ENCODE peak calls at places on chromosomes 16 and 17, in five cellular contexts. D, T, X, W and R are unnamed samples.

GRCh38 chr16:887846-888245 is 82.9 kb downstream of the LMF1 start:
- DNase-seq in X (no peak), W (no peak), D (no peak), T (no peak), R (no peak)

GRCh38 chr17:60442271-60443201 is 20.2 kb downstream of the CHCT1 start:
- DNase-seq in D (peak; percentile 83), W (no peak), X (no peak), T (no peak), R (peak; percentile 63)

GRCh38 chr17:19707728-19708221 is 8.6 kb downstream of the SLC47A2 start:
- DNase-seq in T (no peak), W (peak; percentile 1), X (no peak), D (no peak), R (no peak)

GRCh38 chr17:38742431-38743308 is 5.5 kb downstream of the PCGF2 start:
- DNase-seq in W (no peak), T (peak; percentile 51), D (peak; percentile 45), X (no peak), R (peak; percentile 84)

GRCh38 chr16:23510154-23510914 is at the start of gene GGA2:
- DNase-seq in D (peak; percentile 79), W (peak; percentile 90), X (no peak), T (peak; percentile 80), R (peak; percentile 74)

GRCh38 chr16:67897231-67897630 is 4.2 kb downstream of the PSKH1 start:
- DNase-seq in X (no peak), W (no peak), T (no peak), D (no peak), R (peak; percentile 47)

GRCh38 chr16:69917739-69918138 is 33.4 kb upstream of the CLEC18A start:
- DNase-seq in W (no peak), T (peak; percentile 87), D (no peak), X (peak; percentile 46), R (peak; percentile 99)

GRCh38 chr16:85286970-85287814 is 174.9 kb upstream of the CIBAR2 start:
- DNase-seq in T (no peak), D (no peak), W (peak; percentile 86), X (no peak), R (peak; percentile 65)

GRCh38 chr16:20166531-20167235 is 93.0 kb upstream of the GPR139 start:
- DNase-seq in D (no peak), T (no peak), X (no peak), W (no peak), R (no peak)

GRCh38 chr17:10161392-10161791 is 37.0 kb downstream of the GAS7 start:
- DNase-seq in W (no peak), T (no peak), X (no peak), D (no peak), R (no peak)

GRCh38 chr16:8819635-8820034 is 22.0 kb downstream of the PMM2 start:
- DNase-seq in W (no peak), D (no peak), X (no peak), T (no peak), R (no peak)

GRCh38 chr17:19389386-19389785 is 2.4 kb upstream of the MFAP4 start:
- DNase-seq in W (no peak), X (no peak), D (no peak), T (no peak), R (no peak)

GRCh38 chr17:79082311-79083190 is 7.9 kb downstream of the ENGASE start:
- DNase-seq in D (peak; percentile 27), X (no peak), T (peak; percentile 57), W (peak; percentile 79), R (peak; percentile 19)

GRCh38 chr16:11725457-11725856 is 17.2 kb downstream of the TXNDC11 start:
- DNase-seq in T (no peak), D (no peak), W (no peak), X (no peak), R (peak; percentile 45)

DNA sequence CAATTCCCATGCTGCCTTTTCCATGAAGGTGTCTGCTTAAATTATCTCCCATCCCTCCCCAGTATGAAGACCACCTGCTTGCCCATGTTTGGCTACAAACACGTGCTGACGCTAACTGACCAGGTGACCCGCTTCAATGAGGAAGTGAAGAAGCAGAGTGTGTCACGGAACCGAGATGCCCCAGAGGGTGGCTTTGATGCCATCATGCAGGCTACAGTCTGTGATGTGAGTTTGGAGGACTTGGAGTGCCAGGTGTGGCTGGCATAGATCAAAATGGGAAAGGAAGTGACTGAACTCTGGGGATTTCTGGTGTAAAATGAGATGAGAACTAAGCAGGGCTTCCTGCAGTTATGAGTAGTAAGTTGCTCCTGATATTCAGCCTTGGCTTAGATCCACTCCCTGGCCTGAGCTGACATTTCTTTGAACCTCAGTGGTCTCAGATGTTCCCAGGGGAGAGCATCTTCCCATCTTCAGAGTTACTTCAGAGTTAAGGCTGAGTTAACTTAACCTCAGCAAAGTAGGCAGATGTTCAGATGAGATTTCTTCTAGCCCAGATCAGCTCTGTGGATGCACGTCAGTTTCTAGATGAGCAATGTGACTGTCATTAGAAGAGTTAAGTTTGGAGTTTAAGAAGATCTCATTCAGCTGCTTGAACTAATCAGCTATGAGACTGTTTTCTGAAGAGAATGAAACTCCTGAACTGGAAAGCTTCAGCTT is 32.7 kb downstream of the ITGB3 start:
- DNase-seq in X (no peak), T (no peak), W (no peak), D (no peak), R (peak; percentile 26)
- TF ChIP-seq MAFK in X (no peak), T (no peak), W (no peak), D (no peak), R (no peak)

GRCh38 chr16:87297407-87297806 is 19.8 kb downstream of the C16orf95 start:
- DNase-seq in W (no peak), T (no peak), X (no peak), D (no peak), R (no peak)

GRCh38 chr16:87295661-87296531 is 21.3 kb downstream of the C16orf95 start:
- DNase-seq in T (no peak), D (no peak), W (no peak), X (no peak), R (no peak)

GRCh38 chr16:87295259-87295658 is 21.9 kb downstream of the C16orf95 start:
- DNase-seq in D (peak; percentile 78), W (peak; percentile 88), T (peak; percentile 44), X (no peak), R (no peak)

GRCh38 chr16:87297918-87298631 is 19.1 kb downstream of the C16orf95 start:
- DNase-seq in X (no peak), T (no peak), D (peak; percentile 54), W (peak; percentile 61), R (peak; percentile 10)

GRCh38 chr16:87298857-87299465 is 18.2 kb downstream of the C16orf95 start:
- DNase-seq in X (no peak), T (no peak), D (no peak), W (no peak), R (no peak)
- TF ChIP-seq MAFK in X (no peak), T (no peak), D (no peak), W (no peak), R (no peak)

DNA sequence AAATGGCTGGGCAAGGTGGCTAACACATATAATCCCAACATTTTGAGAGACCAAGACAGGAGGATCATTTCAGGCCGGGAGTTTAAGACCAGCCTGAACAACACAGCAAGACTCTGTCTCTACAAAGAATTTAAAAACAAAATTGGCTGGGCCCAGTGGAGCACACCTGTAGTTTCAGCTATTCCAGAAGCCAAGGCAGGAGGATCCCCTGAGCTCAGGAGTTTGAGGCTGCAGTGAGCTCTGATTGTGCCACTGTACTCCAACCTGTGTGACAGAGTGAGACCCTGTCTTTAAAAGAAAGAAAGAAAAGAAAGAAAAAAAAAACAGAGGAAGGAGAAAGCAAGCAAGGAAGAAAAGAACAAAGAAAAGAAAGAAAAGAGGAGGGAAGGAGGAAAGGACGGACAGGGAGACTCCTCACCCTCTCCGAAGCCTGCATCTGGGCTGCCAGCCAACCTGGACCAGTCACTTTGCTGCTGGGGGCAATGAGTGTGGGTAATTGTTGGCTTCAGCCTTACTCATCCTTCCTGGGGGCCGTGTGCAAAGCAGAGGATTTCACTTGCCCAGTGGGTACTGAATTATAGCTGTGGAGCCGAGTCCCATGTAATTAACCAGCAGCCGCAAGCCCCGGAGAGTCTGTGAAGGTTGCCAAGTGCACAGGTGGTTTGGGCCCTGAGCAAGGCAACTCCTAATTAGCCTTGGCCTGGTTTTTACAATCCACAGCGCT is 6.7 kb upstream of the MT4 start:
- DNase-seq in D (no peak), T (peak; percentile 26), W (no peak), X (no peak), R (peak; percentile 75)
- TF ChIP-seq MAFK in D (no peak), T (no peak), W (no peak), X (no peak), R (no peak)

DNA sequence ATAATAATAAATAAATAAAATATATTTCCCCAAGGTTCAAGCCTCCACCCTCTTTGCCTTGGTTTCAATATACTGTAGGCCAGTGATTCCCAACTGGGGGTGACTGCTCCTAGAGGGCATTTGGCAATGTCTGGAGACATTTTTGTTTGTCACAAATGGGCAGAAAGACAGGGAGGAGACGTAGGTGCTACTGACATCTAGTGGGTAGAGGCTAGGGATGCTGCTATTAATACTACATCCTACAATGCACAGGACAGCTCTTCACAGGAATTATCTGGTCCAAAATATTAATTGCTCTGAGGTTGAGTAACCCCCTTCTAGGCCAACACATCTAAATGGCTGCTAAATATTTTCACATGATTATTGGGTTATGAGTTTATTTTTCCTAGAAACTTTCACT is 12.8 kb upstream of the PRR14 start:
- DNase-seq in X (no peak), W (no peak), D (peak; percentile 75), T (peak; percentile 82), R (peak; percentile 51)
- TF ChIP-seq MAFK in X (no peak), W (no peak), D (no peak), T (no peak), R (no peak)

DNA sequence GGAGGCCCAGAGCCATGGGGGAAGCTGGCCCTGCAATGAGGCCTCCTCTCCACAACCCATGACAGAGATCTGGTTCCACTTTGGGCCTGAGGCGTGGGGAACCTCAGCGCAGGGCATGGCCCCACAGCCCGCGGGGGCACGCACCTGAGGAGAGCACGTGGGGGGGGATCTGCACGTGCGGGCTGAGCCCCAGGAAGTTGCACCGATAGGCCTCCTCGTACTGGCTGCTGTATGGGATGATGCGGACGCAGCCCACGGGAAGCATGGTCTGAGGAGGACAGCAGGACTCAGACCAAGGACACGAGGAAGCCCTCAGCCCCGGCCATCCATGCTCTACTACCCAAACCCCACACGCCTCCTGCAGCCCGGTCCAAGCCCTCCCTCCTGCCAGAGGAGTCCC is 10.1 kb upstream of the PLD6 start:
- DNase-seq in D (no peak), W (no peak), X (no peak), T (no peak), R (no peak)
- TF ChIP-seq MAFK in D (no peak), W (no peak), X (no peak), T (no peak), R (no peak)